ENCODE peak calls at places on chromosomes 5 and 9, in seven cellular contexts. I is psoas muscle, L is thoracic aorta, P is mammary epithelial cell, X is brain microvascular endothelial cell, E is trophoblast cell, Y is endodermal cell. Z is an unnamed sample.

GRCh38 chr5:142716963-142717362 is 31.1 kb upstream of the FGF1 start:
- DNase-seq in Y (peak; percentile 92), P (peak; percentile 66), L (no peak), I (no peak), E (peak; percentile 37), X (peak; percentile 68), Z (peak; percentile 41)

GRCh38 chr9:134650431-134651190 is 9.0 kb downstream of the COL5A1 start:
- DNase-seq in I (no peak), L (no peak), X (no peak), E (no peak), Y (no peak), P (no peak), Z (no peak)

GRCh38 chr5:112923148-112923917 is 1.3 kb upstream of the REEP5 start:
- DNase-seq in L (no peak), Y (no peak), P (no peak), I (no peak), E (peak; percentile 19), X (no peak), Z (peak; percentile 25)

GRCh38 chr9:120935383-120935857 is 8.8 kb upstream of the TRAF1 start:
- DNase-seq in P (peak; percentile 99), X (peak; percentile 92), L (peak; percentile 93), I (peak; percentile 95), Y (peak; percentile 21), E (no peak), Z (peak; percentile 99)

GRCh38 chr9:137278061-137278912 is 761 bp downstream of the TOR4A start:
- DNase-seq in Y (peak; percentile 84), P (no peak), E (no peak), L (no peak), X (no peak), I (no peak), Z (no peak)

GRCh38 chr9:83471223-83471622 is 67.0 kb downstream of the FRMD3 start:
- DNase-seq in Y (no peak), P (no peak), L (no peak), I (no peak), X (no peak), E (no peak), Z (no peak)

GRCh38 chr9:122333169-122333808 is 37.5 kb upstream of the PTGS1 start:
- DNase-seq in Y (no peak), I (no peak), E (no peak), X (no peak), L (no peak), P (no peak), Z (no peak)

GRCh38 chr5:77076961-77077820 is 9.9 kb downstream of the ZBED3 start:
- DNase-seq in I (peak; percentile 83), X (peak; percentile 21), P (peak; percentile 46), L (no peak), Y (peak; percentile 94), E (peak; percentile 52), Z (peak; percentile 78)

GRCh38 chr5:93581738-93582414 is 857 bp upstream of the NR2F1-AS1 start:
- DNase-seq in Y (no peak), I (no peak), L (no peak), P (peak; percentile 72), X (peak; percentile 77), E (no peak), Z (no peak)

GRCh38 chr5:114957384-114957783 is 212.3 kb downstream of the TRIM36 start:
- DNase-seq in L (no peak), P (no peak), E (no peak), X (no peak), Y (no peak), I (no peak), Z (no peak)

GRCh38 chr9:33227013-33227398 is 13.0 kb upstream of the SPINK4 start:
- DNase-seq in X (no peak), I (peak; percentile 70), E (no peak), L (no peak), P (no peak), Y (no peak), Z (peak; percentile 48)

GRCh38 chr5:61933787-61934626 is 372.0 kb upstream of the KIF2A start:
- DNase-seq in I (no peak), L (no peak), P (peak; percentile 69), Y (peak; percentile 87), X (peak; percentile 49), E (peak; percentile 44), Z (no peak)

GRCh38 chr9:101508203-101508602 is 25.4 kb upstream of the RNF20 start:
- DNase-seq in P (peak; percentile 70), E (no peak), Y (no peak), L (no peak), I (no peak), X (no peak), Z (no peak)

GRCh38 chr5:129322968-129323367 is 137.1 kb upstream of the ADAMTS19 start:
- DNase-seq in P (no peak), I (no peak), Y (no peak), L (no peak), X (no peak), E (no peak), Z (no peak)

GRCh38 chr5:137822158-137822764 is 45.4 kb upstream of the MYOT start:
- DNase-seq in X (peak; percentile 37), Y (peak; percentile 89), L (no peak), I (peak; percentile 64), P (peak; percentile 28), E (peak; percentile 57), Z (no peak)

GRCh38 chr5:177997319-177997670 is 1.3 kb upstream of the PROP1 start:
- DNase-seq in P (peak; percentile 23), E (no peak), X (peak; percentile 1), I (no peak), Y (no peak), L (no peak), Z (no peak)

GRCh38 chr9:129523953-129524847 is 96.7 kb downstream of the C9orf50 start:
- DNase-seq in P (no peak), X (no peak), L (no peak), E (no peak), Y (peak; percentile 78), I (no peak), Z (no peak)

GRCh38 chr5:43320846-43321245 is 7.6 kb upstream of the HMGCS1 start:
- DNase-seq in X (no peak), P (no peak), Y (no peak), L (no peak), E (no peak), I (no peak), Z (no peak)

GRCh38 chr5:140875085-140876065 is at the start of gene PCDHA12:
- DNase-seq in P (no peak), Y (peak; percentile 76), L (no peak), X (no peak), I (no peak), E (no peak), Z (no peak)

DNA sequence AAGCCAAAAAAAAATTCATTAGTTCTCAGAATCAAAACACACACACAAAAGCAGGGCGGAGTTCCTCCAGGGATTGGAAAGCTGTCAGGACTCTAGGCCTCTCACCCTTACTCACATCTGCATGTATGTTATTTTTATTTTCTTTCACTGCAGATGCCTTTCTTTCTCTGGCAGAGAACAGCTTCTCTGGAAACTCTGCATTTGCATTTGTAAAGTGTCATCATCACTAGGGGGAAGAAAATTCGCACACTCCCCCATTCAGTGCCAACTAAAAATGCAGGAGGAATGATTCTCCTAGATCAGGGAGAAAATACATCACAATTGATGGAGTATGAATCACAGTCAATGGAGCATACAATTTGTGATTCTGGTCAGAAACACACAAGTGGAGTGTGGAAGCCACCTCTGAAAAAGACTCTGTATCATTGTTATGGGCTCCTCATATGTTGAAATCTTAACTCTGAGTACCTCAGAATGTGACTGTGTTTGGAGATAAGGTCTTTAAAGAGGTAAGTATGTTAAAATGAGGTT is 351.4 kb upstream of the FTMT start:
- DNase-seq in X (no peak), L (no peak), P (no peak), Y (peak; percentile 40), I (no peak), E (no peak), Z (no peak)
- H3K27ac ChIP-seq in X (no peak overlapping the region), L (no peak overlapping the region), P (no peak overlapping the region), Y (no peak overlapping the region), I (no peak overlapping the region), E (no peak overlapping the region), Z (no peak overlapping the region)

GRCh38 chr5:147576646-147577535 is 67.0 kb upstream of the DPYSL3 start:
- DNase-seq in P (peak; percentile 32), Y (peak; percentile 91), X (peak; percentile 26), L (no peak), E (no peak), I (peak; percentile 78), Z (peak; percentile 54)

GRCh38 chr5:147575598-147575997 is 65.7 kb upstream of the DPYSL3 start:
- DNase-seq in E (no peak), I (no peak), P (no peak), Y (no peak), X (no peak), L (no peak), Z (no peak)

GRCh38 chr5:147573171-147573570 is 63.3 kb upstream of the DPYSL3 start:
- DNase-seq in Y (no peak), L (no peak), E (no peak), P (no peak), I (no peak), X (no peak), Z (no peak)

GRCh38 chr5:147578228-147579024 is 68.6 kb upstream of the DPYSL3 start:
- DNase-seq in X (peak; percentile 31), Y (peak; percentile 56), L (no peak), P (peak; percentile 40), E (peak; percentile 79), I (no peak), Z (no peak)
- H3K4me3 ChIP-seq in X (peak overlapping the region; percentile 27), Y (peak overlapping the region; percentile 66), L (peak overlapping the region; percentile 61), P (no peak overlapping the region), E (no peak overlapping the region), I (no peak overlapping the region), Z (no peak overlapping the region)

GRCh38 chr5:54022156-54022685 is 288.2 kb downstream of the ARL15 start:
- DNase-seq in P (no peak), X (no peak), I (no peak), E (no peak), Y (no peak), L (no peak), Z (no peak)

GRCh38 chr5:54021413-54022155 is 288.8 kb downstream of the ARL15 start:
- DNase-seq in E (no peak), P (peak; percentile 10), X (no peak), L (no peak), Y (no peak), I (no peak), Z (no peak)

DNA sequence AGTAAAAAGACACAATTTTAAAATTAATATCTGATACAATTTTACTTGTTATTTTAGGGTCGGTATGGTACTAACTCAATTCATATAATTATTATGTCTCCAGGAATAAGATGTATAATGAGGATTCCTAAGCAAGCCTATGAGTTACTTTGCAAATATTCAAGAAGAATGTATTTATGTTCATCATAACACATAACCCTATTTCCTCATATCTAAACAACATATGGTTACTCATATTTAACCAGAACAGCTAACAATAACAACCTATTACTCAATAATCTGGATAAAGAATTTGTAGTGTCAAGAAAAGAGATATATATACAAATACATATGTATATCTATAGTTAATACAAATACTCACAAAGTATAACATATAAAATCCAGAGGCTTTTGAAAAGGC is 285.9 kb downstream of the ARL15 start:
- DNase-seq in X (no peak), P (peak; percentile 41), Y (no peak), E (no peak), L (no peak), I (no peak), Z (no peak)
- H3K27ac ChIP-seq in X (peak overlapping the region; percentile 10), P (no peak overlapping the region), Y (no peak overlapping the region), E (no peak overlapping the region), L (no peak overlapping the region), I (no peak overlapping the region), Z (no peak overlapping the region)

DNA sequence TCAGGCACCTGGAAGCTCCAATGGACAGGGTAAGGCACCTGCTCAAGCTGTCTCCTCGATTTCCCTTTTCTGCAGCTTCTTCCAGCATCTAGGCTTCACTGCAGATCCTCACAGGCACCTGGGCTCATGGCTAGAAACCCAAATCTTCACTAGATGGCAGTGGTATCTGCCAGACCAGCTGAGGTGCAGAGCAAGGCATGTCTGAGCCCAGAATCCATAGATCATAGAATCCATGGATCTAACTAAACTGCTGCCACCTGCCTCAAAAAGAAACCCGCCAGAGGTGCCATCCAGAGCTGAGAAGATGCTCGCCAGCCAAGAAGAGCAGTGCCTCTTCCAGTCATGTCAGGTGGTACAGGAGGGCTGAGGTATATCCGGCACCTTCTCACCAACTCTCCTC is 6.9 kb downstream of the SHC3 start:
- DNase-seq in X (no peak), P (no peak), I (no peak), Y (peak; percentile 66), E (no peak), L (no peak), Z (no peak)
- H3K4me3 ChIP-seq in X (no peak overlapping the region), P (no peak overlapping the region), I (no peak overlapping the region), Y (no peak overlapping the region), E (no peak overlapping the region), L (no peak overlapping the region), Z (no peak overlapping the region)